ENCODE peak calls at places on chromosome 11, in five cellular contexts. E is progenitor cell of endocrine pancreas, Y is endothelial cell, Z is mesothelial cell of epicardium, P is lower leg skin. A is an unnamed sample.

GRCh38 chr11:62857541-62857982 is 18.2 kb upstream of the WDR74 start:
- DNase-seq in E (no peak), Y (no peak), Z (no peak), P (no peak), A (no peak)

GRCh38 chr11:96260526-96260925 is 82.5 kb downstream of the MAML2 start:
- DNase-seq in E (no peak), Y (no peak), Z (no peak), P (no peak), A (no peak)

GRCh38 chr11:134637091-134638015 is 225.3 kb upstream of the B3GAT1 start:
- DNase-seq in E (no peak), Y (no peak), Z (no peak), P (peak; percentile 74), A (no peak)

GRCh38 chr11:123409886-123410549 is 20.1 kb upstream of the GRAMD1B start:
- DNase-seq in E (no peak), Y (no peak), Z (no peak), P (no peak), A (no peak)

GRCh38 chr11:36465449-36466163 is 44.5 kb downstream of the TRAF6 start:
- DNase-seq in E (no peak), Y (no peak), Z (no peak), P (no peak), A (no peak)

GRCh38 chr11:129790131-129790530 is 25.5 kb upstream of the TMEM45B start:
- DNase-seq in E (no peak), Y (no peak), Z (no peak), P (no peak), A (no peak)

GRCh38 chr11:34647131-34647530 is 26.2 kb downstream of the EHF start:
- DNase-seq in E (no peak), Y (no peak), Z (no peak), P (no peak), A (no peak)

GRCh38 chr11:58628446-58628845 is 6.0 kb downstream of the CNTF start:
- DNase-seq in E (no peak), Y (no peak), Z (no peak), P (no peak), A (peak; percentile 24)

GRCh38 chr11:95361180-95361579 is 130.2 kb upstream of the SESN3 start:
- DNase-seq in E (no peak), Y (no peak), Z (no peak), P (no peak), A (no peak)

GRCh38 chr11:69541501-69542313 is 60.2 kb downstream of the LINC01488 start:
- DNase-seq in E (no peak), Y (no peak), Z (no peak), P (no peak), A (peak; percentile 29)

GRCh38 chr11:13207665-13208594 is 69.7 kb upstream of the BMAL1 start:
- DNase-seq in E (no peak), Y (no peak), Z (no peak), P (no peak), A (peak; percentile 95)

GRCh38 chr11:1193326-1194230 is 29.3 kb upstream of the MUC5B start:
- DNase-seq in E (no peak), Y (no peak), Z (no peak), P (peak; percentile 82), A (no peak)

GRCh38 chr11:117696489-117696888 is 100.5 kb downstream of the DSCAML1 start:
- DNase-seq in E (no peak), Y (no peak), Z (no peak), P (no peak), A (no peak)

GRCh38 chr11:83793332-83793731 is 507.2 kb upstream of the CCDC90B start:
- DNase-seq in E (no peak), Y (no peak), Z (no peak), P (no peak), A (no peak)

GRCh38 chr11:11403763-11404725 is 51.0 kb upstream of the CSNK2A3 start:
- DNase-seq in E (no peak), Y (no peak), Z (no peak), P (no peak), A (peak; percentile 76)

GRCh38 chr11:130772266-130773227 is 143.7 kb downstream of the SNX19 start:
- DNase-seq in E (no peak), Y (no peak), Z (no peak), P (no peak), A (peak; percentile 96)

GRCh38 chr11:12224537-12224893 is 114.1 kb downstream of the MICAL2 start:
- DNase-seq in E (no peak), Y (no peak), Z (no peak), P (peak; percentile 96), A (no peak)

GRCh38 chr11:73851046-73851764 is 25.4 kb downstream of the COA4 start:
- DNase-seq in E (no peak), Y (no peak), Z (no peak), P (no peak), A (peak; percentile 35)

GRCh38 chr11:23103403-23103802 is 243.1 kb upstream of the CCDC179 start:
- DNase-seq in E (no peak), Y (no peak), Z (no peak), P (no peak), A (no peak)

GRCh38 chr11:27963370-27963769 is 144.6 kb downstream of the KIF18A start:
- DNase-seq in E (no peak), Y (no peak), Z (no peak), P (no peak), A (no peak)

GRCh38 chr11:93209476-93209875 is 11.7 kb upstream of the SLC36A4 start:
- DNase-seq in E (no peak), Y (no peak), Z (no peak), P (no peak), A (no peak)

GRCh38 chr11:8597182-8597581 is 3.2 kb upstream of the STK33 start:
- DNase-seq in E (no peak), Y (no peak), Z (no peak), P (no peak), A (no peak)

GRCh38 chr11:69641681-69642548 is 959 bp downstream of the CCND1 start:
- DNase-seq in E (no peak), Y (no peak), Z (no peak), P (no peak), A (no peak)

GRCh38 chr11:68980776-68981065 is at the start of gene MRGPRD:
- DNase-seq in E (no peak), Y (no peak), Z (no peak), P (peak; percentile 45), A (no peak)

GRCh38 chr11:62842171-62842717 is 2.9 kb upstream of the WDR74 start:
- DNase-seq in E (peak; percentile 23), Y (peak; percentile 38), Z (no peak), P (peak; percentile 91), A (peak; percentile 43)

GRCh38 chr11:62129610-62130497 is 6.0 kb downstream of the INCENP start:
- DNase-seq in E (no peak), Y (no peak), Z (no peak), P (peak; percentile 68), A (no peak)

GRCh38 chr11:111148953-111149352 is 96.6 kb upstream of the POU2AF2 start:
- DNase-seq in E (no peak), Y (no peak), Z (no peak), P (no peak), A (no peak)

GRCh38 chr11:112451250-112451649 is 190.6 kb upstream of the PLET1 start:
- DNase-seq in E (no peak), Y (no peak), Z (no peak), P (no peak), A (no peak)

GRCh38 chr11:125935629-125936199 is 10.1 kb upstream of the VSIG10L2 start:
- DNase-seq in E (no peak), Y (no peak), Z (no peak), P (peak; percentile 58), A (no peak)

GRCh38 chr11:127493330-127493729 is 492.8 kb upstream of the KIRREL3 start:
- DNase-seq in E (no peak), Y (peak; percentile 16), Z (no peak), P (no peak), A (peak; percentile 29)

GRCh38 chr11:128757235-128757711 is 63.4 kb downstream of the FLI1 start:
- DNase-seq in E (no peak), Y (no peak), Z (no peak), P (no peak), A (peak; percentile 71)

DNA sequence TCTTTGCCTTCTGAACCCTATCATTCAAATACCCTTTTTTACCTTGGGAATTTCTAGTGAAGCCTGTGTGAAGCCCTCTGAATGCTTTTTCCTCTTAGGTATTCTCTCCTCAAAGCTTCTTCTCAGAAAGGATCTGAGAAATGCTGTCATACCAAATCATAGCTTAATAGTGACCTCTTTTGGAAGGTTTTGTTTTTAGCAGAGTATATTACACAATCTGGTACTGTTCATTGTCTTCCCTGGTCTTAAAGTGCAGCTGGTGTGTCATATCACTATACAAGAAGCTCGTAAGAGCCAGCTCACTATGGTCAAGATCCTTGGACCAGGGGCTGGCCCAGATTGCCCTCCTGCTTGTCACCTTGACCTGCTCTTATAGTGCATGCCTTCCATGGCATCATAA is 204.4 kb upstream of the ANO5 start:
- DNase-seq in E (no peak), Y (no peak), Z (no peak), P (no peak), A (no peak)
- TF ChIP-seq CTCF in E (no peak), Y (no peak), Z (no peak), P (no peak), A (no peak)

GRCh38 chr11:86274503-86274902 is 27.5 kb upstream of the HIKESHI start:
- DNase-seq in E (no peak), Y (peak; percentile 54), Z (no peak), P (no peak), A (peak; percentile 34)
- TF ChIP-seq CTCF in E (peak; percentile 22), Y (peak; percentile 55), Z (no peak), P (no peak), A (peak; percentile 23)

DNA sequence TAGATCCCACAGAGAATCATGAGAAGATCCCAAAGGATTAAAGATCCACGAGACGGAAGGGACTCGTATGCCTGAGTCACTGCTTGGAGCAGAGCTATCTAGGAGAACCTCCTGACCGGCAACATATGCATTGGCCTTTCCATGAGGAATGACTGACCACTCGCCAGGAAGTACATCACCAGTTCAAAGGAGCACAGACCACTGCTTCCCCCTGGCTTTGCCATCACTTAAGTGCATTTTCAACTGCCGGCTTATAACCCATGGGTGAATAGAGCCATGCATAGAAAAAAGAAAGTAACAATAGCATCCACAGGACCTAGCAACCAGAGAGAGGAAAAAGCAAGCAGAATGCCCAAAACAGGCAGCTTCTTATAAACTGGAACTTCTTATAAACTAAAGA is 98.3 kb upstream of the ZC3H12C start:
- DNase-seq in E (no peak), Y (no peak), Z (no peak), P (no peak), A (no peak)
- TF ChIP-seq CTCF in E (no peak), Y (no peak), Z (no peak), P (no peak), A (no peak)

GRCh38 chr11:7351228-7351627 is 99.5 kb downstream of the SYT9 start:
- DNase-seq in E (no peak), Y (no peak), Z (no peak), P (no peak), A (no peak)

GRCh38 chr11:7347611-7348431 is 96.1 kb downstream of the SYT9 start:
- DNase-seq in E (no peak), Y (no peak), Z (no peak), P (no peak), A (no peak)

GRCh38 chr11:7348432-7349298 is 97.0 kb downstream of the SYT9 start:
- DNase-seq in E (no peak), Y (no peak), Z (no peak), P (no peak), A (peak; percentile 81)

DNA sequence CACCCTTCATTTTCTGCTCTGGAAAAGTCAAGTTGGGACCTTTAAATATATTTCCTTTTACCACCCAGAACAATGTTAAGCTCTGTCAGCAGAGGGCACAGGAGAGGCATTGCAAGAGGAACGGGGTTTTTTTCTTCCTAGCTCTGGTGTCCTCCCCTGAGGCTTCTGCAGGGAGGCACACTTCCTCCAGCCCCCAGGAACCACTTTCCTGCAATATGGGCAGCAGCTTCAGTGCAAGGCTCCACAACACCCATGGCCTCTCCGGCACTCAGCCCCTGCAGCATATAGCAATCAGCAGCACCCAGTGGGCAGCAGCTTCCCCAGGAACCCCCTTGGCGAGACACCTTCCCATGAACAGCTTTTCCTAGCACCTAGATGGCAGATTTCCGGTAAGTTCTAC is 101.4 kb downstream of the SYT9 start:
- DNase-seq in E (no peak), Y (peak; percentile 46), Z (no peak), P (no peak), A (peak; percentile 26)
- TF ChIP-seq CTCF in E (peak; percentile 55), Y (peak; percentile 29), Z (no peak), P (no peak), A (peak; percentile 45)